ENCODE peak calls at places on chromosomes 4 and X, in eight cellular contexts. T is spleen, F is K562, E is sigmoid colon, B is prostate gland, P is HepG2, L is stomach, X is transverse colon. R is an unnamed sample.
A peak's percentile ranks its signal among the peaks of the same experiment; 100 is the strongest.

GRCh38 chr4:91064157-91064853 is 937.1 kb downstream of the CCSER1 start:
- DNase-seq in X (no peak), L (no peak), E (no peak), P (peak; percentile 7), T (no peak), F (no peak), B (no peak), R (no peak)

GRCh38 chr4:56102581-56102980 is 153.8 kb downstream of the CEP135 start:
- DNase-seq in L (no peak), B (no peak), T (no peak), X (no peak), P (no peak), F (no peak), E (no peak), R (no peak)

GRCh38 chr4:119035941-119036737 is 99.5 kb upstream of the MYOZ2 start:
- DNase-seq in P (no peak), F (no peak), B (no peak), L (no peak), E (peak; percentile 73), X (no peak), T (no peak), R (no peak)

GRCh38 chr4:170323623-170324022 is 233.9 kb upstream of the AADAT start:
- DNase-seq in T (no peak), X (no peak), E (no peak), P (no peak), L (no peak), F (no peak), B (no peak), R (no peak)

GRCh38 chr4:87566276-87566675 is 37.1 kb upstream of the SPARCL1 start:
- DNase-seq in F (no peak), P (no peak), X (no peak), E (no peak), T (no peak), L (no peak), B (no peak), R (no peak)

GRCh38 chr4:187090401-187090800 is 366.7 kb upstream of the FAT1 start:
- DNase-seq in X (no peak), T (no peak), B (no peak), E (no peak), L (no peak), P (no peak), F (no peak), R (no peak)

GRCh38 chr4:2289955-2290333 is 28.0 kb upstream of the MXD4 start:
- DNase-seq in P (no peak), E (peak; percentile 49), L (no peak), T (no peak), X (no peak), F (no peak), B (no peak), R (peak; percentile 40)

GRCh38 chr4:3199661-3200422 is 49.1 kb upstream of the MSANTD1 start:
- DNase-seq in F (no peak), T (no peak), P (no peak), E (no peak), X (no peak), B (no peak), L (no peak), R (no peak)

GRCh38 chrX:71053217-71053621 is 14.9 kb downstream of the SNX12 start:
- DNase-seq in F (no peak), P (no peak), X (no peak), T (no peak), E (no peak), B (no peak), L (no peak), R (no peak)

GRCh38 chr4:24664956-24665355 is 80.6 kb upstream of the DHX15 start:
- DNase-seq in F (no peak), B (no peak), L (no peak), E (no peak), T (no peak), P (peak; percentile 11), X (no peak), R (no peak)

GRCh38 chrX:103376118-103376978 is at the start of gene BEX3:
- DNase-seq in P (peak; percentile 24), E (peak; percentile 80), B (peak; percentile 41), F (no peak), X (peak; percentile 47), L (peak; percentile 66), T (peak; percentile 79), R (peak; percentile 34)

GRCh38 chr4:147994076-147994475 is 262.2 kb downstream of the ARHGAP10 start:
- DNase-seq in P (no peak), E (no peak), X (no peak), F (no peak), T (no peak), B (no peak), L (no peak), R (no peak)

GRCh38 chr4:168664242-168664897 is 167.5 kb downstream of the PALLD start:
- DNase-seq in B (no peak), T (no peak), P (no peak), X (no peak), E (no peak), F (no peak), L (no peak), R (no peak)

GRCh38 chrX:56216332-56216731 is 15.8 kb upstream of the KLF8 start:
- DNase-seq in L (no peak), F (no peak), X (no peak), E (no peak), B (no peak), T (no peak), P (no peak), R (no peak)

GRCh38 chr4:81694514-81694913 is 222.8 kb upstream of the RASGEF1B start:
- DNase-seq in X (no peak), L (no peak), E (no peak), T (no peak), P (no peak), F (no peak), B (no peak), R (no peak)

GRCh38 chrX:132532955-132533354 is 44.1 kb upstream of the MBNL3 start:
- DNase-seq in X (no peak), T (no peak), F (no peak), E (no peak), P (peak; percentile 87), B (no peak), L (no peak), R (no peak)

GRCh38 chrX:145919400-145919799 is 101.8 kb downstream of the SLITRK2 start:
- DNase-seq in E (no peak), T (no peak), F (no peak), X (no peak), B (no peak), L (no peak), P (no peak), R (no peak)

GRCh38 chrX:145923376-145923775 is 105.7 kb downstream of the SLITRK2 start:
- DNase-seq in B (no peak), X (no peak), L (no peak), P (no peak), F (no peak), E (no peak), T (no peak), R (no peak)
- H3K9me3 ChIP-seq in B (no peaks in the 10 kb centered on the region), X (no peaks in the 10 kb centered on the region), L (no peaks in the 10 kb centered on the region), P (peaks cover 83% of the 10 kb centered on the region), F (no peaks in the 10 kb centered on the region), E (no peaks in the 10 kb centered on the region), T (no peaks in the 10 kb centered on the region), R (no peaks in the 10 kb centered on the region)

GRCh38 chrX:150935466-150935865 is 37.0 kb upstream of the CD99L2 start:
- DNase-seq in L (no peak), F (no peak), X (no peak), T (no peak), B (no peak), E (no peak), P (no peak), R (no peak)
- TF ChIP-seq POLR2AphosphoS5 in L (no peak), F (no peak), X (no peak), T (no peak), B (no peak), E (no peak), P (no peak), R (no peak)

DNA sequence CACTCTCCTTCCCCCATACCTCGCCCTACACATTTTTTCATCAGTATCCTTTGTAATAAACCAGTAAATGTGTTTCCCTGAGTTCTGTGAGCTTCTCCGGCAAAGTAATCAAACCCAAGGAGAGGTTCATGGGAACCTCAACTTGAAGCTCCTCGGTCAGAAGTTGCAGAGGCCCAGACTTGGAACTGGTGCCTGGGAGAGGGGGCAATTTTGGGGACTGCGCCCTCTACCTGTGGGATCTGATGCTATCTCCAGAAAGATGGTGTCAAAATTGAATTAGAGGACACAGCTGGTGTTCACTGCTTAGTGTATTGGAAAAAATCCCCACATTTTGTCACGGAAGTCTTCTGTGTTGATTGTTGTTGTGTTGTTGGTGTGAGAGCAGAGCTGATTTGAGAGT is 70.6 kb downstream of the ATP11C start:
- DNase-seq in E (no peak), X (no peak), T (no peak), P (no peak), L (no peak), B (no peak), F (no peak), R (no peak)
- TF ChIP-seq CTCF in E (no peak), X (no peak), T (no peak), P (no peak), L (no peak), B (no peak), F (peak; percentile 16), R (no peak)

GRCh38 chr4:152077582-152077981 is 316.8 kb upstream of the GATB start:
- DNase-seq in T (no peak), B (no peak), P (no peak), X (no peak), F (no peak), E (no peak), L (no peak), R (no peak)

GRCh38 chr4:152079543-152080293 is 318.9 kb upstream of the GATB start:
- DNase-seq in E (no peak), P (no peak), X (no peak), T (no peak), F (no peak), L (no peak), B (no peak), R (no peak)

GRCh38 chr4:152083348-152083747 is 322.5 kb upstream of the GATB start:
- DNase-seq in L (no peak), F (no peak), B (no peak), T (no peak), E (no peak), X (no peak), P (no peak), R (no peak)

GRCh38 chr4:152085657-152086056 is 324.9 kb upstream of the GATB start:
- DNase-seq in F (no peak), L (no peak), P (no peak), B (no peak), X (no peak), T (no peak), E (no peak), R (no peak)

DNA sequence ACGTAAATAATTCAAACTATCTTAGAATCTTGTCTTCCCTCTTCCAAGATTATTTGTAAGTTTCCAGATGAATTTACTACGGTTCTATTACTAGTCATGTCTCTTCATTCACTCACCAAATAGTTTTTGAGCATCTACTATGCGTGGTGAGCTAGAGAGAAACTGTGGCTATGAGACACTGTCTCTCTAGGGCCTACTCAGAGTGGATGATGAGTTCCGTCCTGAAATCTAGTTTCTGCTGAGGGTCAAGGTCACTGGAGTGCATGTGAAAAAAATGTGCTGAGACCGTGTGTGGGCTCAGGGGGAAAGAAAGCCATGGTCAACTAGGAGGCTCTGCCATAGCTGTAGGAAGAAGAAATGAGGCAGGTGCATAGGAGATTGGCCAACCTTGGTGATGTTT is 320.2 kb upstream of the GATB start:
- DNase-seq in L (no peak), X (no peak), F (no peak), E (no peak), B (no peak), T (no peak), P (no peak), R (no peak)
- H3K9me3 ChIP-seq in L (no peaks in the 10 kb centered on the region), X (no peaks in the 10 kb centered on the region), F (no peaks in the 10 kb centered on the region), E (no peaks in the 10 kb centered on the region), B (no peaks in the 10 kb centered on the region), T (no peaks in the 10 kb centered on the region), P (no peaks in the 10 kb centered on the region), R (no peaks in the 10 kb centered on the region)

R was measured in breast epithelium.